ENCODE peak calls at places on chromosomes 1 and 21, in six cellular contexts. N, O, G, H, Z and V are unnamed samples.

GRCh38 chr1:179175011-179175934 is 54.2 kb downstream of the ABL2 start:
- DNase-seq in N (no peak), O (no peak), G (no peak), H (no peak), Z (no peak), V (no peak)

GRCh38 chr1:168264296-168264695 is 16.4 kb upstream of the TBX19 start:
- DNase-seq in N (no peak), O (no peak), G (no peak), H (no peak), Z (no peak), V (no peak)

GRCh38 chr1:113870778-113871177 is 734 bp downstream of the PTPN22 start:
- DNase-seq in N (no peak), O (no peak), G (no peak), H (no peak), Z (no peak), V (no peak)

GRCh38 chr1:156144747-156145146 is 8.6 kb upstream of the SEMA4A start:
- DNase-seq in N (no peak), O (no peak), G (no peak), H (no peak), Z (no peak), V (no peak)

GRCh38 chr21:45926281-45926680 is 55.3 kb upstream of the COL6A1 start:
- DNase-seq in N (no peak), O (no peak), G (no peak), H (no peak), Z (no peak), V (no peak)

GRCh38 chr1:153550827-153551512 is 1.9 kb upstream of the S100A3 start:
- DNase-seq in N (no peak), O (no peak), G (no peak), H (no peak), Z (no peak), V (no peak)

GRCh38 chr1:5298376-5298775 is 644.0 kb downstream of the AJAP1 start:
- DNase-seq in N (no peak), O (no peak), G (no peak), H (no peak), Z (no peak), V (no peak)

GRCh38 chr1:182783068-182783467 is 6.5 kb upstream of the NPL start:
- DNase-seq in N (no peak), O (peak; percentile 41), G (no peak), H (no peak), Z (no peak), V (no peak)

GRCh38 chr21:34027727-34028461 is 45.5 kb upstream of the MRPS6 start:
- DNase-seq in N (no peak), O (no peak), G (no peak), H (no peak), Z (no peak), V (no peak)

GRCh38 chr1:214363386-214363785 is 82.4 kb downstream of the SMYD2 start:
- DNase-seq in N (no peak), O (no peak), G (no peak), H (no peak), Z (no peak), V (no peak)

GRCh38 chr1:108877324-108877812 is 583 bp downstream of the GPSM2 start:
- DNase-seq in N (no peak), O (peak; percentile 21), G (no peak), H (no peak), Z (no peak), V (no peak)

GRCh38 chr1:155002479-155003226 is at the start of gene ZBTB7B:
- DNase-seq in N (peak; percentile 79), O (no peak), G (no peak), H (no peak), Z (no peak), V (no peak)

GRCh38 chr1:244653439-244654283 is 735 bp downstream of the DESI2 start:
- DNase-seq in N (no peak), O (no peak), G (no peak), H (no peak), Z (peak; percentile 38), V (no peak)

GRCh38 chr1:10117865-10118264 is 85.1 kb downstream of the UBE4B start:
- DNase-seq in N (no peak), O (no peak), G (no peak), H (no peak), Z (no peak), V (no peak)

GRCh38 chr1:6414881-6415280 is 4.8 kb downstream of the HES2 start:
- DNase-seq in N (no peak), O (no peak), G (no peak), H (no peak), Z (no peak), V (no peak)

GRCh38 chr1:31116022-31116421 is 50.5 kb upstream of the PUM1 start:
- DNase-seq in N (no peak), O (no peak), G (no peak), H (no peak), Z (no peak), V (no peak)

GRCh38 chr1:218459878-218460277 is 114.7 kb downstream of the TGFB2 start:
- DNase-seq in N (peak; percentile 28), O (peak; percentile 14), G (no peak), H (peak; percentile 59), Z (peak; percentile 9), V (peak; percentile 86)

GRCh38 chr21:42688841-42689371 is 35.5 kb downstream of the PDE9A start:
- DNase-seq in N (peak; percentile 70), O (peak; percentile 57), G (no peak), H (no peak), Z (no peak), V (no peak)

GRCh38 chr1:241828576-241828975 is 19.4 kb upstream of the EXO1 start:
- DNase-seq in N (no peak), O (peak; percentile 10), G (no peak), H (no peak), Z (no peak), V (no peak)

GRCh38 chr1:169487153-169487552 is 1.4 kb upstream of the SLC19A2 start:
- DNase-seq in N (no peak), O (no peak), G (no peak), H (no peak), Z (no peak), V (no peak)

GRCh38 chr1:20375563-20375962 is 84.9 kb downstream of the VWA5B1 start:
- DNase-seq in N (no peak), O (no peak), G (no peak), H (no peak), Z (no peak), V (no peak)

DNA sequence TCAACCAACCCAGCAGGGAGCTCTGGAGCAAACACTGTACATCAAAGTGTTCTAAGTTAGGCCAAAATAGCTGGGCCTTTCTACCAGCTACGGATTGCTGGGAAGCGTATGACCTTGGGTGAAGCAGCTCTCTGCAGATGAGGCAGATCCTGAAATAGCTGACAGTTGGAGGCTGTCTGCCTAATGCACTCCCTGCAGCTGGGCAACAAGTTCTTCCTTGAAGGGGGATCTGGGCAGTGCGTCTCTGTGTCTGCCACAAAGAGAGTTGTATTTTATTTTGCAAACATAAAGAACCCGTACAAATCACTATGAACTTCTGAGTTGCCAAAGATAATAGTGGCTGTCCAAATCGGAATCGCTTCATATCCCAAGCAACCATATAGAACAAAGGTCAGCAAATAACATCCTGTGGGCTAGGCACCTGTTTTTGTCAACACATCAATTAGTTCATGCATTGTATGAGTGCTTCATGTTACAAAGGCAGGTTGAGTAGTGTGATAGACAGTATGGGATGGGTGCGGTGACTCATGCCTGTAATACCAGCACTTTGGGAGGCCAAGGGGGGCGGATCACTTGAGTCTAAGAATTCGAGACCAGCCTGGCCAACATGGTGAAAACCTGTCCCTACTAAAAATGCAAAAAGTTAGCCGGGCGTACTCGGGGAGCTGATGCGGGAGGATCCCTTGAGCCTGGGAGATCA is 29.1 kb upstream of the KLF17 start:
- DNase-seq in N (no peak), O (no peak), G (no peak), H (no peak), Z (peak; percentile 13), V (no peak)
- H3K4me3 ChIP-seq in N (no peak overlapping the region), O (no peak overlapping the region), G (no peak overlapping the region), H (no peak overlapping the region), Z (no peak overlapping the region), V (no peak overlapping the region)

GRCh38 chr1:204959836-204960235 is 83.2 kb upstream of the CNTN2 start:
- DNase-seq in N (no peak), O (no peak), G (no peak), H (no peak), Z (no peak), V (no peak)

GRCh38 chr1:204959374-204959773 is 83.6 kb upstream of the CNTN2 start:
- DNase-seq in N (no peak), O (no peak), G (no peak), H (no peak), Z (no peak), V (no peak)

GRCh38 chr1:204960306-204960984 is 82.6 kb upstream of the CNTN2 start:
- DNase-seq in N (no peak), O (no peak), G (no peak), H (no peak), Z (no peak), V (no peak)

GRCh38 chr1:204962742-204963632 is 80.0 kb upstream of the CNTN2 start:
- DNase-seq in N (no peak), O (no peak), G (peak; percentile 11), H (no peak), Z (no peak), V (no peak)

DNA sequence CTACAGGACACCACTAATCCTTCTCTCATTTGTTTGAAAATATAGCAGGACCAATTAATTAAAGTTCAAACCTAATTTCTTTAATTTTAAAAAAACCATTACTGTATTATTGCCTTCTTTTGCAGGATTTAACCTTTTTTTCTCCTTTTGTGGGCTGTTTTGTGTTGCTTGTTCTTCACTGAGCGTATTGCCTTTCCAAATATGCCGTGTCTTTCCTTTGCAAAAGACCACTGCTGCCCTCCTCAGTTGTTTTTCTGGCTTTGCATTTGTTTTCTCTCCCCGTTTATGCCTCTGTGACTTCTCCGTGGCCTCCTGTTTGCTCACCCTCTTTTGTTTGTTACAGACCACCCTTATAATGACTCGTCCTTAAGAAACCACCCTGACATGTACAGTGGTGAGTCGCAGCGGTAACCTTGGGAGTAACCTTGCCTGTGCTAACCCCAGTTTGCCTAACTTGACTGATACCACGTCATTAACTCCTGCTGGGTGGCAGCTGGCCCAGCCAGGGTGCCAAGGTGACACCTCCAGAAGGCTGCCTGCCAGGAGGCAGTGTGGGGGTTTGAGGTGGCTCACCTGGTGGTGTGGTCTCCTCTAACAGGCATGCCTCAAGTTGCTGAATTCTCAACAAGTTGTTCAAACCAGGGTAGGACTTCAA is 81.1 kb upstream of the CNTN2 start:
- DNase-seq in N (no peak), O (no peak), G (no peak), H (no peak), Z (no peak), V (no peak)
- TF ChIP-seq SIN3A in N (no peak), O (no peak), G (no peak), H (no peak), Z (no peak), V (no peak)

GRCh38 chr1:25544243-25544764 is 898 bp downstream of the LDLRAP1 start:
- DNase-seq in N (no peak), O (no peak), G (no peak), H (no peak), Z (no peak), V (no peak)
- TF ChIP-seq REST in N (no peak), O (no peak), G (no peak), H (no peak), Z (no peak), V (no peak)

DNA sequence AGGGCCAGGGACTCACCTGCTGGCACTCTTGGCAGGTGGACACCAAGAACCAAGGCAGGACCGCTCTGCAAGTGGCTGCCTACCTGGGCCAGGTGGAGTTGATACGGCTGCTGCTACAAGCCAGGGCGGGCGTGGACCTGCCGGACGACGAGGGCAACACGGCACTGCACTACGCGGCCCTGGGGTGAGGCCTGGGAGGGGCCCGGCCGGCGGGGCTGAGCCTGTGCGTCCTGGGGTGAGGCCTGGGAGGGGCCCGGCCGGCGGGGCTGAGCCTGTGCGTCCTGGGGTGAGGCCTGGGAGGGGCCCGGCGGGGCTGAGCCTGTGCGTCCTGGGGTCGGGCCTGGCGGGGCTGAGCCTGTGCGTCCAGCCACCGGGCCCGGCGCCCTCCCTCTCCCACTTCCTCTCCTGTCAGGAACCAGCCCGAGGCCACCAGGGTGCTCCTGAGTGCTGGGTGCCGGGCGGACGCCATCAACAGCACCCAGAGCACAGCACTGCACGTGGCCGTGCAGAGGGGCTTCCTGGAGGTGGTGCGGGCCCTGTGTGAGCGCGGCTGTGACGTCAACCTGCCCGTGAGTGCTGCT is 4.6 kb upstream of the MMP23B start:
- DNase-seq in N (no peak), O (no peak), G (no peak), H (peak; percentile 43), Z (no peak), V (no peak)
- H3K4me3 ChIP-seq in N (no peak overlapping the region), O (no peak overlapping the region), G (no peak overlapping the region), H (peak overlapping the region; percentile 88), Z (no peak overlapping the region), V (no peak overlapping the region)